ENCODE peak calls at places on chromosomes 5 and 9, in four cellular contexts. Z, L, J and Q are unnamed samples.

GRCh38 chr5:59559847-59560246 is 333.7 kb downstream of the PDE4D start:
- DNase-seq in Z (no peak), L (no peak), J (no peak), Q (no peak)

GRCh38 chr9:113155911-113156559 is 5.2 kb downstream of the SLC31A2 start:
- DNase-seq in Z (no peak), L (no peak), J (no peak), Q (peak; percentile 46)

GRCh38 chr9:70765935-70766334 is 351.5 kb upstream of the KLF9 start:
- DNase-seq in Z (no peak), L (no peak), J (no peak), Q (no peak)

GRCh38 chr5:10485142-10485795 is 43.6 kb downstream of the ROPN1L start:
- DNase-seq in Z (peak; percentile 63), L (peak; percentile 99), J (no peak), Q (no peak)

GRCh38 chr5:124651663-124652513 is 94.6 kb downstream of the ZNF608 start:
- DNase-seq in Z (peak; percentile 84), L (peak; percentile 89), J (peak; percentile 90), Q (peak; percentile 95)

GRCh38 chr5:31854625-31855526 is 215.9 kb downstream of the PDZD2 start:
- DNase-seq in Z (peak; percentile 65), L (no peak), J (peak; percentile 18), Q (peak; percentile 71)

GRCh38 chr5:55406292-55406691 is 98.5 kb downstream of the MTREX start:
- DNase-seq in Z (no peak), L (no peak), J (no peak), Q (no peak)

GRCh38 chr5:150656191-150657132 is 4.6 kb upstream of the MYOZ3 start:
- DNase-seq in Z (peak; percentile 74), L (peak; percentile 74), J (peak; percentile 73), Q (peak; percentile 50)

GRCh38 chr5:59039003-59039295 is 456.1 kb downstream of the RAB3C start:
- DNase-seq in Z (no peak), L (no peak), J (peak; percentile 77), Q (no peak)

GRCh38 chr9:113648586-113648985 is 185.1 kb downstream of the RGS3 start:
- DNase-seq in Z (no peak), L (no peak), J (no peak), Q (no peak)

GRCh38 chr5:21663082-21663481 is 1190.1 kb downstream of the CDH12 start:
- DNase-seq in Z (no peak), L (no peak), J (no peak), Q (no peak)

GRCh38 chr5:113435571-113435970 is 782 bp upstream of the TSSK1B start:
- DNase-seq in Z (no peak), L (no peak), J (no peak), Q (no peak)

GRCh38 chr9:114499528-114499927 is 5.7 kb downstream of the WHRN start:
- DNase-seq in Z (no peak), L (no peak), J (no peak), Q (no peak)

GRCh38 chr9:14311940-14312572 is 1.9 kb downstream of the NFIB start:
- DNase-seq in Z (no peak), L (no peak), J (no peak), Q (no peak)

GRCh38 chr5:72467987-72468386 is 39.2 kb downstream of the ZNF366 start:
- DNase-seq in Z (no peak), L (no peak), J (peak; percentile 78), Q (no peak)

GRCh38 chr5:51860532-51861018 is 477.3 kb downstream of the ISL1 start:
- DNase-seq in Z (no peak), L (no peak), J (no peak), Q (no peak)

GRCh38 chr9:86642721-86643120 is 288.5 kb upstream of the TUT7 start:
- DNase-seq in Z (no peak), L (no peak), J (no peak), Q (no peak)

GRCh38 chr9:131734165-131734610 is 5.7 kb downstream of the RAPGEF1 start:
- DNase-seq in Z (peak; percentile 32), L (peak; percentile 51), J (peak; percentile 28), Q (no peak)

GRCh38 chr9:37746448-37747270 is 6.9 kb upstream of the TRMT10B start:
- DNase-seq in Z (no peak), L (no peak), J (peak; percentile 16), Q (no peak)

GRCh38 chr9:92295827-92296258 is 2.3 kb upstream of the IARS1 start:
- DNase-seq in Z (no peak), L (no peak), J (no peak), Q (no peak)

GRCh38 chr9:87516222-87516930 is 18.7 kb downstream of the DAPK1 start:
- DNase-seq in Z (peak; percentile 53), L (peak; percentile 77), J (peak; percentile 4), Q (no peak)

GRCh38 chr9:81225586-81225985 is 463.8 kb downstream of the TLE1 start:
- DNase-seq in Z (no peak), L (no peak), J (no peak), Q (no peak)

GRCh38 chr5:122183098-122183794 is 53.9 kb downstream of the ZNF474 start:
- DNase-seq in Z (peak; percentile 78), L (peak; percentile 80), J (peak; percentile 92), Q (peak; percentile 20)

GRCh38 chr9:137183980-137184595 is 4.3 kb downstream of the ANAPC2 start:
- DNase-seq in Z (no peak), L (no peak), J (no peak), Q (no peak)

GRCh38 chr5:112977440-112977861 is 853 bp downstream of the DCP2 start:
- DNase-seq in Z (no peak), L (no peak), J (peak; percentile 55), Q (no peak)

GRCh38 chr9:22111871-22112247 is 102.8 kb upstream of the CDKN2B start:
- DNase-seq in Z (no peak), L (no peak), J (peak; percentile 79), Q (no peak)

GRCh38 chr5:1255081-1255561 is 29.9 kb downstream of the SLC6A18 start:
- DNase-seq in Z (no peak), L (no peak), J (no peak), Q (no peak)

DNA sequence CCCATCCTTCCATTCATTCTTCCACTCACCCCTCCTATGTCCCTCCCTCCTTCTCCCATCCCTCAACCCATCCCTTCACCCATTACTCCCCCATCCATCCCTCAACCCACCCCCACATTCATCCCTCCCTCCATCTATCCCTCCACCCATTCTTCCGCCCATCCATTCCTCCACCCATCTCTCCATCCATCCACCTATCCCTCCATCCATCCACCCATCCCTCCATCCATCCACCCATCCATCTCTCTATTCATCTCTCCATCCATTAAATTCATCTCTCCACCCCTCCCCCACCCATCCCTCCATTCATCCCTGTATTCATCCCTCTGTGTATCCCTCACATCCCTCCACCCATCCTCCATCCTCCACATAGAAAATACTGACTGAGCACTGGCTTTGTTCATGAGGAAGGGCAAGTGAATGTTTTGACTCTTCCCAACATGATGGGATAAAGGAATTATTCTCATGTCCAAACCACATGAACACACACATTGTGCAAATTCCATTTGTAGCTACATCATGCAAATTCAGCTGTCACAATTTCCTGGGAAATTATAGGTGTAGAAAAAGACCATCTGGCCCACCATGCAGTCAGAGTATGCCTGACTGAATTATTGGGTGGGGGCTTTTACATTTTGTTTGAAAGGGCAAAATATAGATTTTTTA is 6.9 kb upstream of the VAV2 start:
- DNase-seq in Z (no peak), L (no peak), J (peak; percentile 33), Q (no peak)
- H3K27me3 ChIP-seq in Z (no peaks in the 10 kb centered on the region), L (no peaks in the 10 kb centered on the region), J (peaks cover 4% of the 10 kb centered on the region), Q (no peaks in the 10 kb centered on the region)

GRCh38 chr9:95089257-95089873 is 228.1 kb downstream of the FANCC start:
- DNase-seq in Z (no peak), L (no peak), J (no peak), Q (no peak)
- H3K27ac ChIP-seq in Z (peak overlapping the region; percentile 79), L (peak overlapping the region; percentile 71), J (peak overlapping the region; percentile 86), Q (peak overlapping the region; percentile 66)

GRCh38 chr5:37090781-37091180 is 158.4 kb downstream of the CPLANE1 start:
- DNase-seq in Z (no peak), L (no peak), J (no peak), Q (no peak)

GRCh38 chr5:37086466-37087178 is 162.6 kb downstream of the CPLANE1 start:
- DNase-seq in Z (no peak), L (peak; percentile 55), J (peak; percentile 42), Q (no peak)

GRCh38 chr5:37090123-37090726 is 159.0 kb downstream of the CPLANE1 start:
- DNase-seq in Z (no peak), L (no peak), J (no peak), Q (no peak)

GRCh38 chr5:37088041-37088440 is 161.1 kb downstream of the CPLANE1 start:
- DNase-seq in Z (no peak), L (no peak), J (no peak), Q (no peak)
- H3K27me3 ChIP-seq in Z (no peaks in the 10 kb centered on the region), L (no peaks in the 10 kb centered on the region), J (no peaks in the 10 kb centered on the region), Q (no peaks in the 10 kb centered on the region)

GRCh38 chr5:173472164-173472563 is 143.9 kb upstream of the STC2 start:
- DNase-seq in Z (peak; percentile 61), L (peak; percentile 86), J (peak; percentile 96), Q (peak; percentile 88)
- H3K27ac ChIP-seq in Z (peak overlapping the region; percentile 67), L (peak overlapping the region; percentile 33), J (peak overlapping the region; percentile 92), Q (peak overlapping the region; percentile 98)

GRCh38 chr5:93586948-93587918 is 4.2 kb downstream of the NR2F1 start:
- DNase-seq in Z (no peak), L (no peak), J (no peak), Q (no peak)
- H3K27me3 ChIP-seq in Z (peaks cover 71% of the 10 kb centered on the region), L (no peaks in the 10 kb centered on the region), J (no peaks in the 10 kb centered on the region), Q (peaks cover 2% of the 10 kb centered on the region)

DNA sequence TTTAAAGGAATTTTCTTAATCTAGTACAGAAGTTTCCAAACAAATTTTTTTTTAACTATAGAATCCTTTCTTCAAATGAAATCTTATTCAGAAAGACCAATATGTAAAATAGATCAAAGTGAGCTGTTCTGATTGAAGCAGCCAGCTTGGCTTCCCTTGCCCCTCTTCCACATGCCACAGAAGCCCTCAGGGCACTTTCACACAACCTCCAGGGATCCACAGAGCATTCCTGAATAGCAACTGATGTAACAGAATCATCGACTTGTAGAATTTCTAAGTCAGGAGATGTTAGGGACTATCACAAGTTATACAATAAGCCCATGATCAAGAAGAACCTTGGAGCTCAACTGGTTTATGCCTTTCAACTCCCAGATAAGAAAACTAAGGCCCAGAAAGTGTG is 427.8 kb upstream of the C9orf72 start:
- DNase-seq in Z (no peak), L (no peak), J (no peak), Q (no peak)
- H3K27ac ChIP-seq in Z (no peak overlapping the region), L (no peak overlapping the region), J (no peak overlapping the region), Q (no peak overlapping the region)

DNA sequence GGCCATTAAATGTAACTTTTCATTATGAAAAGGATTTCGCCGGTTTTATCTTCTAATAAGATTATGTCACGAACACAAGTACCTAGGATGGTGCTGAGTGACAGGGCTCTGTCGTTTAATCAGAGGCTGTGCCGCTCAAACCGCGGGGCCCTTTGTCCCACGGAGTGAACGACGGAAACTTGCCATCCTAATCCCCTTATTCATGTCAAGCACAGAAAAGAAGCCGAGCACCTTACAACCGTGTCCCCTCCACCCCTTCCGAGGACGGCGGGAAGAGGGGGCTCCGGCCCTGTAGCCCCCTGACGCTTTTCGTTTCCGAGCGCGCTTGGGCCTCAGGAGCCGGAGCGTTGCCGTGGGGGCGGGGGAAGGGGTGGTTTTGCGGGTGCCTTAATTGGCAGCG is 11.2 kb downstream of the LMX1B start:
- DNase-seq in Z (no peak), L (no peak), J (no peak), Q (no peak)
- H3K27me3 ChIP-seq in Z (peaks cover 99% of the 10 kb centered on the region), L (peaks cover 21% of the 10 kb centered on the region), J (peaks cover 43% of the 10 kb centered on the region), Q (peaks cover 96% of the 10 kb centered on the region)